ENCODE peak calls at places on chromosomes 4 and X, in ten cellular contexts. B is IMR-90, K is NT2/D1, E is H1, L is colonic mucosa, J is PC-3, U is Karpas-422, R is K562, P is GM23248, V is H9. W is an unnamed sample.

GRCh38 chrX:17680732-17681413 is 56.4 kb upstream of the SCML1 start:
- DNase-seq in B (no peak), K (no peak), E (no peak), L (no peak), J (no peak), U (no peak), R (no peak), P (peak; percentile 45), V (no peak), W (peak; percentile 53)

GRCh38 chr4:5500165-5500564 is 208.2 kb downstream of the EVC2 start:
- DNase-seq in B (peak; percentile 58), K (no peak), E (no peak), L (no peak), J (peak; percentile 67), U (no peak), R (no peak), P (peak; percentile 54), V (no peak), W (peak; percentile 20)

GRCh38 chrX:9942086-9942485 is 25.1 kb upstream of the CLDN34 start:
- DNase-seq in B (no peak), K (no peak), E (no peak), L (no peak), J (no peak), U (no peak), R (no peak), P (no peak), V (no peak), W (no peak)

GRCh38 chr4:107037188-107037587 is 1.1 kb upstream of the DKK2 start:
- DNase-seq in B (peak; percentile 2), K (no peak), E (no peak), L (peak; percentile 38), J (peak; percentile 4), U (no peak), R (no peak), P (peak; percentile 73), V (peak; percentile 81), W (peak; percentile 81)

GRCh38 chr4:76204936-76205335 is 8.7 kb downstream of the SCARB2 start:
- DNase-seq in B (no peak), K (no peak), E (no peak), L (peak; percentile 6), J (no peak), U (no peak), R (no peak), P (no peak), V (no peak), W (no peak)

GRCh38 chr4:3344596-3344995 is 51.8 kb downstream of the RGS12 start:
- DNase-seq in B (no peak), K (no peak), E (no peak), L (no peak), J (no peak), U (no peak), R (no peak), P (no peak), V (no peak), W (no peak)

GRCh38 chr4:118173956-118174355 is 139.7 kb downstream of the NDST3 start:
- DNase-seq in B (peak; percentile 96), K (no peak), E (no peak), L (no peak), J (peak; percentile 4), U (no peak), R (no peak), P (peak; percentile 81), V (no peak), W (peak; percentile 81)

GRCh38 chrX:37644381-37645305 is 40.9 kb upstream of the XK start:
- DNase-seq in B (no peak), K (no peak), E (no peak), L (no peak), J (peak; percentile 56), U (no peak), R (no peak), P (no peak), V (no peak), W (no peak)

GRCh38 chrX:63740382-63740781 is 44.6 kb downstream of the ARHGEF9 start:
- DNase-seq in B (no peak), K (no peak), E (no peak), L (no peak), J (no peak), U (no peak), R (no peak), P (no peak), V (no peak), W (no peak)

GRCh38 chrX:22165732-22166457 is 106.8 kb upstream of the CBLL2 start:
- DNase-seq in B (peak; percentile 45), K (no peak), E (no peak), L (no peak), J (peak; percentile 56), U (no peak), R (no peak), P (peak; percentile 28), V (no peak), W (peak; percentile 51)

GRCh38 chr4:15349965-15350364 is 77.9 kb upstream of the C1QTNF7 start:
- DNase-seq in B (no peak), K (no peak), E (no peak), L (no peak), J (no peak), U (no peak), R (no peak), P (no peak), V (no peak), W (no peak)

GRCh38 chr4:17494258-17494657 is 17.6 kb downstream of the QDPR start:
- DNase-seq in B (peak; percentile 78), K (peak; percentile 38), E (no peak), L (no peak), J (peak; percentile 37), U (no peak), R (peak; percentile 57), P (peak; percentile 82), V (no peak), W (peak; percentile 42)

GRCh38 chrX:139930923-139931645 is 1.8 kb downstream of the ATP11C start:
- DNase-seq in B (no peak), K (no peak), E (no peak), L (peak; percentile 34), J (peak; percentile 34), U (peak; percentile 67), R (peak; percentile 15), P (peak; percentile 36), V (no peak), W (peak; percentile 36)

GRCh38 chrX:109393859-109394258 is 88.0 kb downstream of the GUCY2F start:
- DNase-seq in B (no peak), K (no peak), E (no peak), L (no peak), J (peak; percentile 19), U (peak; percentile 64), R (peak; percentile 9), P (no peak), V (peak; percentile 55), W (no peak)

GRCh38 chr4:111945014-111945413 is 200.2 kb upstream of the FAM241A start:
- DNase-seq in B (no peak), K (no peak), E (no peak), L (no peak), J (peak; percentile 10), U (no peak), R (no peak), P (peak; percentile 50), V (no peak), W (peak; percentile 5)

GRCh38 chr4:186840222-186840701 is 116.6 kb upstream of the FAT1 start:
- DNase-seq in B (peak; percentile 62), K (no peak), E (no peak), L (peak; percentile 36), J (no peak), U (no peak), R (peak; percentile 59), P (no peak), V (no peak), W (no peak)

GRCh38 chrX:122586831-122587230 is 597.2 kb upstream of the GRIA3 start:
- DNase-seq in B (no peak), K (no peak), E (no peak), L (no peak), J (no peak), U (no peak), R (no peak), P (peak; percentile 41), V (no peak), W (peak; percentile 36)

GRCh38 chr4:212438-213174 is 88.3 kb downstream of the ZNF718 start:
- DNase-seq in B (peak; percentile 71), K (peak; percentile 90), E (no peak), L (peak; percentile 25), J (no peak), U (no peak), R (peak; percentile 27), P (peak; percentile 90), V (no peak), W (peak; percentile 78)

GRCh38 chrX:150182176-150182575 is 180.9 kb upstream of the MAMLD1 start:
- DNase-seq in B (peak; percentile 21), K (no peak), E (no peak), L (no peak), J (no peak), U (no peak), R (no peak), P (peak; percentile 36), V (no peak), W (no peak)

GRCh38 chr4:184232975-184233374 is 15.3 kb upstream of the ENPP6 start:
- DNase-seq in B (no peak), K (no peak), E (no peak), L (no peak), J (no peak), U (no peak), R (no peak), P (no peak), V (no peak), W (no peak)
- H3K4me1 ChIP-seq in B (no peaks in the 10 kb centered on the region), K (no peaks in the 10 kb centered on the region), E (no peaks in the 10 kb centered on the region), L (no peaks in the 10 kb centered on the region), J (no peaks in the 10 kb centered on the region), U (no peaks in the 10 kb centered on the region), R (peaks cover 6% of the 10 kb centered on the region), P (no peaks in the 10 kb centered on the region), V (no peaks in the 10 kb centered on the region), W (peaks cover 8% of the 10 kb centered on the region)

DNA sequence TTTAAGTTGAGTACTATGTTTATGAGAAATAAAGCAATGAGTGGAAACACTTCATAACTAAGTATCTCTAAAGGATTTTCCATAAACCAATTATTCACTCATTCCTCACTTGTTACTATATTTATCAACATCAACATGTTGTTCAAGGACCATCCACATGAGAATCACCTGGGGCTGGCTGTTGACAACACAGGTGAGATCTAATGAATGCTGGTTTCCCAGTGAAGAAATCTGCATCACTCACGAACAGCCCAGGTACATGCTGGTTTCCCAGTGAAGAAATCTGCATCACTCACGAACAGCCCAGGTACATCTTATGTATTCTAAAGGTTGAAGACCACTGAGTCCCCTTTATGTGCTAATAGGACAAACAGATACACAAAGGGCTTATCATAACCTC is 32.5 kb downstream of the TSPAN5 start:
- DNase-seq in B (no peak), K (no peak), E (no peak), L (no peak), J (no peak), U (no peak), R (no peak), P (peak; percentile 34), V (no peak), W (no peak)
- H3K9ac ChIP-seq in B (no peak overlapping the region), K (no peak overlapping the region), E (no peak overlapping the region), L (no peak overlapping the region), J (peak overlapping the region; percentile 65), U (no peak overlapping the region), R (no peak overlapping the region), P (no peak overlapping the region), V (no peak overlapping the region), W (no peak overlapping the region)

GRCh38 chr4:138218976-138219375 is 23.2 kb downstream of the SLC7A11 start:
- DNase-seq in B (no peak), K (no peak), E (no peak), L (no peak), J (no peak), U (no peak), R (no peak), P (no peak), V (no peak), W (no peak)
- H3K4me1 ChIP-seq in B (peaks cover 13% of the 10 kb centered on the region), K (no peaks in the 10 kb centered on the region), E (peaks cover 2% of the 10 kb centered on the region), L (peaks cover 6% of the 10 kb centered on the region), J (peaks cover 4% of the 10 kb centered on the region), U (peaks cover 41% of the 10 kb centered on the region), R (no peaks in the 10 kb centered on the region), P (peaks cover 29% of the 10 kb centered on the region), V (peaks cover 12% of the 10 kb centered on the region), W (peaks cover 5% of the 10 kb centered on the region)

GRCh38 chr4:73764513-73764912 is 24.1 kb downstream of the CXCL8 start:
- DNase-seq in B (peak; percentile 67), K (no peak), E (no peak), L (no peak), J (peak; percentile 72), U (no peak), R (no peak), P (peak; percentile 16), V (no peak), W (no peak)
- H3K9ac ChIP-seq in B (no peak overlapping the region), K (no peak overlapping the region), E (no peak overlapping the region), L (no peak overlapping the region), J (peak overlapping the region; percentile 17), U (no peak overlapping the region), R (no peak overlapping the region), P (no peak overlapping the region), V (no peak overlapping the region), W (no peak overlapping the region)

W was measured in adipocyte.